ENCODE peak calls at places on chromosomes 6 and 20, in nine cellular contexts. D is CD8-positive, alpha-beta T cell; O is astrocyte of the spinal cord; R is fibroblast of lung; T is A549; W is AG09309; P is vagina; Y is coronary artery; F is colonic mucosa. X is an unnamed sample.
A peak's percentile ranks its signal among the peaks of the same experiment; 100 is the strongest.

GRCh38 chr6:10763006-10763405 is 15.4 kb downstream of the TMEM14B start:
- DNase-seq in R (peak; percentile 87), D (no peak), O (peak; percentile 24), T (no peak), P (no peak), Y (no peak), F (no peak), W (no peak), X (no peak)

GRCh38 chr6:43808412-43808811 is 38.4 kb downstream of the VEGFA start:
- DNase-seq in F (no peak), D (no peak), T (no peak), P (no peak), R (no peak), W (no peak), O (no peak), Y (no peak), X (no peak)

GRCh38 chr6:41331401-41332150 is 3.8 kb upstream of the NCR2 start:
- DNase-seq in R (no peak), D (no peak), P (no peak), F (no peak), T (no peak), O (no peak), Y (no peak), W (no peak), X (no peak)

GRCh38 chr6:45609141-45609638 is 231.5 kb upstream of the SUPT3H start:
- DNase-seq in D (no peak), Y (no peak), F (no peak), P (no peak), O (peak; percentile 79), W (no peak), T (no peak), R (peak; percentile 96), X (no peak)

GRCh38 chr6:125316621-125317020 is 14.9 kb upstream of the HDDC2 start:
- DNase-seq in T (no peak), O (peak; percentile 20), F (no peak), R (no peak), W (no peak), D (no peak), P (no peak), Y (no peak), X (no peak)

GRCh38 chr6:33661118-33661838 is 40.2 kb downstream of the ITPR3 start:
- DNase-seq in D (no peak), R (no peak), O (no peak), P (no peak), W (no peak), T (no peak), F (no peak), Y (no peak), X (no peak)

GRCh38 chr20:44967207-44967807 is 995 bp downstream of the STK4 start:
- DNase-seq in T (no peak), W (no peak), F (peak; percentile 49), P (no peak), D (no peak), O (no peak), R (no peak), Y (no peak), X (no peak)

GRCh38 chr20:21395666-21396044 is 1.7 kb downstream of the NKX2-4 start:
- DNase-seq in Y (no peak), W (no peak), F (no peak), D (peak; percentile 11), P (no peak), T (no peak), O (no peak), R (no peak), X (no peak)

GRCh38 chr20:59629141-59630045 is 25.1 kb downstream of the PHACTR3 start:
- DNase-seq in W (no peak), P (no peak), O (no peak), T (no peak), D (no peak), R (no peak), Y (no peak), F (no peak), X (no peak)

GRCh38 chr6:5663256-5663655 is 343.5 kb downstream of the NRN1 start:
- DNase-seq in T (no peak), F (no peak), Y (no peak), W (no peak), P (no peak), O (no peak), R (no peak), D (no peak), X (no peak)

GRCh38 chr6:142275146-142276006 is 26.4 kb upstream of the ADGRG6 start:
- DNase-seq in F (no peak), Y (no peak), W (no peak), T (peak; percentile 6), O (peak; percentile 3), P (no peak), D (no peak), R (peak; percentile 9), X (no peak)

GRCh38 chr6:2988426-2989331 is 11.0 kb upstream of the NQO2 start:
- DNase-seq in R (peak; percentile 92), T (peak; percentile 58), W (peak; percentile 77), P (no peak), Y (peak; percentile 97), D (peak; percentile 65), F (peak; percentile 91), O (peak; percentile 95), X (peak; percentile 66)

GRCh38 chr20:51570755-51571469 is 28.4 kb upstream of the NFATC2 start:
- DNase-seq in D (no peak), F (no peak), P (no peak), R (peak; percentile 31), Y (no peak), T (no peak), O (no peak), W (no peak), X (no peak)

GRCh38 chr20:46689082-46689753 is at the start of gene TP53RK:
- DNase-seq in Y (peak; percentile 99), R (peak; percentile 100), O (peak; percentile 100), W (peak; percentile 100), D (peak; percentile 89), T (peak; percentile 98), P (no peak), F (peak; percentile 100), X (peak; percentile 98)
- TF ChIP-seq CTCF in Y (no peak), R (peak; percentile 10), O (no peak), W (peak; percentile 11), D (no peak), T (no peak), P (no peak), F (peak; percentile 17), X (peak; percentile 49)

DNA sequence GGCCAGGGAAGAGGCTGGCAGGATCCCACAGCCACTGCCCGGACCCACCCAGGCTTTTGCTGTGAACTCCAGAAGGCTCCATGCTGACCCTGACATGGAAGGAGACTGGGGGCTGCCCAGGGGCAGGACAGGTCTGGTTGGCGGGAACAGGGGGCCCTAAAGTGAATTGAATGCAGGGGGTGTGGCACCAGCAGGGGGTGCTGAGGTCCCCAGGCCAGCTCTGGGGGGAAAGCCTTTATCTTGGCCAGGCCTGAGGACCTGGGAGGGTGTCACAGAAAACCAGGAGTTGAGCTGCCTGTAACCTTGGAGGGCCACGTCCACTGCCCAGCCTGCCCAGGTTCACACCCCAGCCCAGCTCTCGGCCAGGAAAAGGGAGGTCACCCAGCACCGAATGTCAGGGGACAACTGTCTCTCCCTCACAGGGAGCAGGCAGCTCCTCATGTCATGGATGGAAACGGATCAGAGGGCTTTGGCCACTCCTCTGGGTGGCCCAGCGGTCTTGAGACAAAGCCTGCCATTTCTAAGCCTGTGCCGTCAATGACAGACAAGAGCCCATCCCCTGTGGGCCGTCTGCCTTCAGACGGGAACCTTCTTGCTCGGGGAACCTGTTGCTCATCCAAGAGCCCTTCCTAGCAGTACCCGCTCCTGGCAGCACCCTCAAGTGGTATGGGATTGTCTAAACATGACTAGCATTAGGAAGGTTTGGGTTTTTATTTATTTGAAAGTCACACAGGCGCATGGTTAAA is 2.9 kb upstream of the YTHDF1 start:
- DNase-seq in R (no peak), Y (no peak), D (no peak), F (no peak), P (no peak), T (no peak), W (no peak), O (no peak), X (no peak)
- TF ChIP-seq CTCF in R (no peak), Y (no peak), D (no peak), F (no peak), P (no peak), T (no peak), W (no peak), O (no peak), X (no peak)

GRCh38 chr6:169487579-169488205 is 214.1 kb downstream of the WDR27 start:
- DNase-seq in D (no peak), R (peak; percentile 43), P (no peak), O (peak; percentile 24), T (no peak), W (no peak), Y (no peak), F (no peak), X (no peak)

GRCh38 chr6:169491482-169491881 is 210.3 kb downstream of the WDR27 start:
- DNase-seq in D (no peak), W (no peak), O (no peak), Y (no peak), F (no peak), R (no peak), P (no peak), T (no peak), X (no peak)

GRCh38 chr6:169490830-169491229 is 211.0 kb downstream of the WDR27 start:
- DNase-seq in T (no peak), Y (no peak), O (peak; percentile 55), W (peak; percentile 40), P (no peak), F (no peak), R (no peak), D (no peak), X (no peak)

GRCh38 chr6:169490409-169490708 is 211.5 kb downstream of the WDR27 start:
- DNase-seq in O (no peak), R (no peak), W (no peak), T (no peak), D (no peak), Y (no peak), F (no peak), P (no peak), X (no peak)

GRCh38 chr6:169489642-169490408 is 212.0 kb downstream of the WDR27 start:
- DNase-seq in T (no peak), D (no peak), O (no peak), P (no peak), F (no peak), R (peak; percentile 2), Y (no peak), W (peak; percentile 46), X (no peak)
- TF ChIP-seq CTCF in T (no peak), D (no peak), O (no peak), P (no peak), F (no peak), R (no peak), Y (no peak), W (peak; percentile 5), X (no peak)

DNA sequence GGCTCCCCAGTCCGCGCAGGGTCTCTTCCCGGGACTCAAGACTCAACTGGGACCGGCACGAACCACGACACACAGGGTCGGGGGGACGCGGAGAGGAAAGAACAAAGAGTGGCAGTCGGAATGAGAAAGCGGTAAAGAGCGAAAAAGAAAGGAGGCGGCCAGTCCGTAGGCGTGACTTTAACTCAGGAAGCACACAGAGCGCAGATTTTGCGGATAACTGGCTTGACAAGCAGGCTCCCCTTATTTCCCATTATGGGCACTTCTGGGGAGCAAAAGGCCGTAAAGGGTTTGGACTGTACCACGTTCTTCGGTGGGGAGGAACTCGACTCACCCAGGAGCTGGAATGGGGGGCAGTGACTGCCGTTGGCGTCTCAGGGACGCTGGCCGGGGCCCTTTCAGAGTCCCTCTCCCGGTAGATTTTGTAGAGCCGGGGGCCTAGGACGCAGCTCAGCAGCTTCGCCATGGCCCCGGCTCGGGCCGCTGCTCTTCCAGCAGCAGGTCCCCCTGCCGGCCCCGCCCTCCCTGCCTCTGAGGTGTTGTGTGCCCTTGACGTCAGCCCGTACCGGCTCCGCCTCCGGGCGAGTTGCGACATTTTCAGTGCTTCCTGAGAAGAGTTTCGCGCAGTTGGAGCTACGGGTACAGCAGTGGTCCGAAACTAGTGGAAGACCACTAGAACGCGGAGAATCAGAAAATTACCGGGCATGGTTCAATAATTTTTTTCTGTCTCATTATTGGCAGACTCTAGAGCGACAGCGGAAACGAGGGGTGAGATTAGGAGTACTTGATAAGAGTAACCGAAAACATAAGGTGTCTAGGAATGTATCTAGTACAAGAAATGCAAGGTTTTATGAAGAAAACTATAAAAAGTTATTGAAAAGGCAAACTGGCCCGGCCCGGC is at the start of gene ABHD16A:
- DNase-seq in W (peak; percentile 90), Y (peak; percentile 99), T (peak; percentile 97), D (peak; percentile 96), O (peak; percentile 99), F (peak; percentile 99), P (peak; percentile 99), R (peak; percentile 99), X (peak; percentile 98)
- TF ChIP-seq CTCF in W (peak; percentile 9), Y (no peak), T (no peak), D (no peak), O (no peak), F (no peak), P (no peak), R (no peak), X (no peak)

X was measured in mesothelial cell of epicardium.